ENCODE peak calls at places on chromosome 17, in seven cellular contexts. D is activated T-helper 1 cell treated with anti-CD3 and anti-CD28 coated beads, Interleukin-12 subunit alpha, Interleukin-12 subunit beta, Interleukin-2, Interleukin-4 antibody, amounts not matched to agents 30 ng/mL and 10 ng/mL and 1 ng/mL, durations not matched to agents 14 hours and 24 hours and 36 hours; V is activated naive CD4-positive, alpha-beta T cell treated with Interleukin-2 at 50 U/mL for 16 hours; E is GM20000; K is stimulated activated CD4-positive, alpha-beta T cell treated with anti-CD3 and anti-CD28 coated beads, Interleukin-12 subunit alpha, Interleukin-12 subunit beta, amount 100 ng/mL, for 4 hours; J is kidney epithelial cell; B is DMS153. T is an unnamed sample.

GRCh38 chr17:42183741-42184711 is 1.2 kb downstream of the HCRT start:
- DNase-seq in D (peak), V (peak), E (peak), K (peak), J (peak), B (peak), T (peak)

GRCh38 chr17:44788139-44788538 is 29.4 kb downstream of the ADAM11 start:
- DNase-seq in D (no peak), V (no peak), E (no peak), K (no peak), J (no peak), B (no peak), T (no peak)

GRCh38 chr17:238071-238963 is 56.9 kb upstream of the DOC2B start:
- DNase-seq in D (no peak), V (no peak), E (no peak), K (no peak), J (no peak), B (no peak), T (no peak)

GRCh38 chr17:30513346-30513745 is 36.1 kb downstream of the GOSR1 start:
- DNase-seq in D (no peak), V (no peak), E (no peak), K (no peak), J (no peak), B (no peak), T (no peak)

GRCh38 chr17:7929158-7930029 is at the start of gene KCNAB3:
- DNase-seq in D (peak), V (peak), E (peak), K (peak), J (no peak), B (peak), T (peak)

GRCh38 chr17:82859431-82860403 is 19.9 kb upstream of the ZNF750 start:
- DNase-seq in D (peak), V (peak), E (peak), K (peak), J (peak), B (no peak), T (peak)

GRCh38 chr17:72434581-72434980 is 313.8 kb downstream of the SOX9 start:
- DNase-seq in D (no peak), V (no peak), E (no peak), K (no peak), J (no peak), B (no peak), T (no peak)

GRCh38 chr17:42531455-42532354 is 4.3 kb upstream of the NAGLU start:
- DNase-seq in D (peak), V (peak), E (peak), K (peak), J (no peak), B (peak), T (peak)

GRCh38 chr17:78995761-78996451 is 13.7 kb downstream of the CANT1 start:
- DNase-seq in D (no peak), V (no peak), E (peak), K (no peak), J (no peak), B (no peak), T (no peak)

GRCh38 chr17:16273499-16273898 is 56.5 kb downstream of the PIGL start:
- DNase-seq in D (no peak), V (no peak), E (no peak), K (no peak), J (no peak), B (no peak), T (no peak)

GRCh38 chr17:81923302-81924260 is 4.0 kb downstream of the MAFG start:
- DNase-seq in D (no peak), V (no peak), E (no peak), K (no peak), J (peak), B (no peak), T (peak)

GRCh38 chr17:80317706-80317980 is 57.0 kb downstream of the RNF213 start:
- DNase-seq in D (no peak), V (no peak), E (no peak), K (no peak), J (no peak), B (no peak), T (no peak)

GRCh38 chr17:34173221-34173620 is 81.9 kb upstream of the CCL2 start:
- DNase-seq in D (no peak), V (no peak), E (no peak), K (no peak), J (no peak), B (no peak), T (no peak)

GRCh38 chr17:61054430-61054829 is 345.2 kb upstream of the TBX2 start:
- DNase-seq in D (no peak), V (no peak), E (no peak), K (no peak), J (no peak), B (no peak), T (no peak)

GRCh38 chr17:78124081-78124835 is 4.3 kb downstream of the TMC6 start:
- DNase-seq in D (no peak), V (peak), E (peak), K (no peak), J (no peak), B (no peak), T (no peak)

GRCh38 chr17:9959377-9959981 is 54.4 kb upstream of the RCVRN start:
- DNase-seq in D (no peak), V (no peak), E (peak), K (peak), J (no peak), B (no peak), T (peak)

GRCh38 chr17:77608431-77608830 is 350.1 kb upstream of the TNRC6C start:
- DNase-seq in D (no peak), V (no peak), E (no peak), K (no peak), J (no peak), B (no peak), T (no peak)